ENCODE peak calls at places on chromosomes 6 and 20, in six cellular contexts. I is epithelial cell of proximal tubule, B is omental fat pad, E is tibial nerve, C is MCF 10A, R is choroid plexus epithelial cell. L is an unnamed sample.

GRCh38 chr6:22024973-22025467 is 271.8 kb downstream of the PRL start:
- DNase-seq in B (no peak), R (no peak), E (no peak), I (no peak), C (no peak), L (no peak)

GRCh38 chr6:84093405-84094049 is 60.0 kb downstream of the MRAP2 start:
- DNase-seq in B (no peak), E (no peak), C (no peak), R (no peak), I (no peak), L (no peak)

GRCh38 chr20:44694159-44694558 is 21.0 kb upstream of the CCN5 start:
- DNase-seq in C (no peak), B (no peak), I (no peak), E (no peak), R (no peak), L (no peak)

GRCh38 chr20:36744243-36744642 is 1.6 kb downstream of the NDRG3 start:
- DNase-seq in C (no peak), B (no peak), E (no peak), I (no peak), R (no peak), L (no peak)

GRCh38 chr6:35391240-35391968 is 49.0 kb downstream of the PPARD start:
- DNase-seq in E (no peak), I (peak), C (peak), R (peak), B (no peak), L (no peak)

GRCh38 chr6:147285087-147285855 is 81.1 kb downstream of the STXBP5 start:
- DNase-seq in C (peak), R (peak), B (no peak), I (no peak), E (no peak), L (no peak)

GRCh38 chr6:162856885-162857284 is 129.1 kb downstream of the PACRG start:
- DNase-seq in I (peak), C (peak), E (peak), B (no peak), R (peak), L (no peak)

GRCh38 chr6:2810092-2810671 is 31.5 kb downstream of the SERPINB1 start:
- DNase-seq in E (no peak), I (no peak), R (peak), B (no peak), C (peak), L (no peak)

GRCh38 chr6:150685860-150686259 is 86.2 kb downstream of the PLEKHG1 start:
- DNase-seq in I (no peak), B (no peak), R (peak), E (no peak), C (peak), L (no peak)

DNA sequence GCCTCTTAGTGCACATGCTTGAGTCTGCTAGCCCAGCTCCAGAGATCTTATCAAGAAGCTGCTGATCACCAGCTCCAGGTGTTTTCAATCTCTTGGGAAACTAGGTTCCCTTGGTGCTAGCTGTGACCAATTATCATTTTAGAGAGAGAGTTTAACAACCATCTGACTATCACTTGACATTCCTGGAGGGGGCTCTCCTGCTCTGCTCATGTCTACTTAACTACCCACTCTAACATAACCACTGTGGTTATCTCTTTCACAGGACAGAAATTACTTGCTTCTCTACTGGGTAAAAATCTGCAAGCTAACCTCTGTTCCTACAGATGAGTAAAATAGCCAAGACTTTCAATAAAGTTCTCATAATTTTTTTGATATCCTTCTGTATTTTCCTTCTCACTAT is 823.4 kb upstream of the GJE1 start:
- DNase-seq in C (no peak), I (no peak), E (no peak), B (no peak), R (peak), L (no peak)
- TF ChIP-seq CTCF in C (peak), I (no peak), E (no peak), B (no peak), R (peak), L (no peak)

GRCh38 chr6:30685977-30686907 is at the start of gene PPP1R18:
- DNase-seq in C (peak), I (no peak), R (peak), B (no peak), E (peak), L (peak)

GRCh38 chr6:30683980-30684338 is 2.5 kb downstream of the PPP1R18 start:
- DNase-seq in E (no peak), R (no peak), I (no peak), C (no peak), B (no peak), L (no peak)

GRCh38 chr6:30683137-30683979 is 3.1 kb downstream of the PPP1R18 start:
- DNase-seq in B (no peak), R (no peak), E (no peak), C (peak), I (no peak), L (no peak)

GRCh38 chr6:30685157-30685976 is 1.1 kb downstream of the PPP1R18 start:
- DNase-seq in R (no peak), C (peak), E (no peak), B (no peak), I (no peak), L (peak)

DNA sequence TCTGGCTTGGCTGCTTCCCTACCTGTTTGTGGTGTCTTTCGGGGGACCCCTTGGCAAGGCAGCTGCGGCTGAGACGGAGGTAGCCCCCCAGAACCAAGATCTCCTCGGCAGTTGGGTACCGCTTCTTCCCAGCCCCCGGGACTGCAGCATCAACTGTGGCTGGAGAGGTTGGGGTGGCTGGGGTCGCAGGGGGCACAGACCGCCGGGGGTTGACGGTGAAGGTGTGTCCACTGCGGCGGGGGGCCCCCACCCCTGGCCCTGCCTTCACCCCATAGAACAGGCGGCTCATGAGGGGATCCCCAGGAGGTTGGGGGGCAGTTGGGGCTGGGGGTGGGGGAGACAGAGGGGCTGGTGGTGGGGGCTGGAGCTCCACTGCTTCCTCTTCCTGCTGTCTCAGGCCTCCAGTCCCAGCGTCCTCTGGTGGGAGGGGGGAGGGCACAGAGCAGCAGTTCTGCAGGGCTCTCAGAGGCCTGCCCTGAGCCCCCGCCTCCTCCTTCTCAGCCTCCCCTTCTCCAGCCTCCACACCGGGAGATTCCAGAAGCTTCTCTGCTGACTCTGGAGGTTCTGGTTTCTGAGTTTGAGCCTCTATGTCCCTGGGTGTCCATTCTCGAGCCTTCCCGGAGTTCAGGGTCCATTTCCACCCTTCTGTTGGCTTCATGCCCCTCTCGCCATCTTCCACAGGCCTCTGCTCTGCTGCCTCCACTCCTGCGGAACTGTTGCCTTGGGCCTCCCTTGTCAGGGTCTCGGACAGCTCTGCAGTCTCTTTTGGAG is 1.9 kb downstream of the PPP1R18 start:
- DNase-seq in I (no peak), B (no peak), C (no peak), R (peak), E (peak), L (peak)
- TF ChIP-seq CTCF in I (no peak), B (no peak), C (no peak), R (no peak), E (no peak), L (no peak)

GRCh38 chr20:50395258-50395729 is 114.9 kb upstream of the PTPN1 start:
- DNase-seq in C (peak), R (peak), I (no peak), E (peak), B (no peak), L (peak)
- TF ChIP-seq CTCF in C (no peak), R (no peak), I (no peak), E (no peak), B (no peak), L (no peak)

DNA sequence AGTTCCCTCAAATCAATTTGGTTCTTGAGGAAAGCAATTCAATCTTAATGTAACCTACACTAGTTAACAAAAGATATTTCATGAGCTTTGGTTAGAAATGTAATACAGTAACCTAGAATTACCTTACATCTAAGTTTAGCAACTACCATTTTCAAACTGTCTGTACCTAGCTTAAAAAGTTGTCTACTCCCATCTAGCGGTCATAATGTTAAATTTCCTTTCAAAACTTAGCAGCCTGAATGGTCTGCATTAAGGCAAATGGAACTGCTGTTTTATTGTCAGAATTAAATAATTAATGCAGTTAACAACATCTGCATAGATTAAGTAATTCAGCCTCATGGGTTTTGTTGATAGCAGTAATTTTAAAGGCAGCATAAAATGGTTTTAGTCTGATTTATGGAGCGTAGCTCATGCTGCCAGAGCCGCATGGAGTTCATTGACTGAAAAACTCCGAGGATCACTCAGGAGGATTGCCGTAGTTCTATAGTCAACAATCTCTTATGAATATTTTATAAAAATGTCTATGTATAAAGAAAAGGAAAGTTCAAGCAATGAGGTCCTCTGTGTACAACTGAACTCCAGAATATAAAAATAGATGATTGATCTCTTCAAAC is 485.4 kb upstream of the MANEA start:
- DNase-seq in E (no peak), C (peak), I (no peak), R (peak), B (no peak), L (no peak)
- TF ChIP-seq CTCF in E (peak), C (peak), I (peak), R (peak), B (no peak), L (no peak)

DNA sequence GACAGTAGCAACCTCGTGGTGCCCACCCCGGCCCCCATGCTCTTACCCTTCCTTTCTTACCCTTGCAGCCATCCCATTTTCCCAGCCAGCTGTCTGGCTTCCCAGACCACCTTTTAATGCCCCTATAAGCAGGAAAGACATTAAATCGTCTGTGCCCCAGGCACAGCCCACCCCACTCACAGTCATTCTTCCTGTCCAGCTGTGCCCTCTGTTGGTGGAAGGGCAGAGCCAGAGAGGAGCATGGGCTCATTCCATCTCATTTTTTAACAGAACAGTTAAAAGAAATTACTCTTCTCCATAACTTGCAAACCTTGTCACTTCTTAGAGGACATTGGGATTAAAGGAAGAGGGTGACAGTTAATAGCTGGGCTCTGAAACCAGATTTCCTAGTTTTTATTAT is 240.5 kb downstream of the NRN1 start:
- DNase-seq in C (no peak), R (peak), B (no peak), E (no peak), I (no peak), L (no peak)
- TF ChIP-seq CTCF in C (no peak), R (peak), B (no peak), E (no peak), I (peak), L (no peak)

DNA sequence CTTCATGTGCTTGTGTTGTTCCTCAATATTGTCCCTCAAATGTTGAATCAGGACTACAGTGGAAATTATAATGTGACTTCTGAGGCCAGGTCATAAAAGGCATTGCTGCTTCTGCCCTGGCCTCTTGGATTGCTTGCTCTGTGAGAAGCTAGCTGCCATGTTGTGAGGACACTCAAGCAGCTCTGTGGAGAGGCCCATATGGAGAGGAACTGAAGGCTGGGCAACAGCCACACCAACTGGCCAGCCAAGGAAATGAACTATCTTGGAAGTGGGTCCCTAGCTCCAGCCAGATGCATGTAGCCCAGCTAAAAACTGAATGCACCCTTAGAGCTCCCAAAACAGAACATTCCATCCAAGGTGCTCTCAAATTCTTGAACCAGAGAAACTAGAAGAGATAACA is 282.6 kb downstream of the BMP7 start:
- DNase-seq in R (no peak), C (no peak), E (no peak), I (no peak), B (no peak), L (no peak)
- TF ChIP-seq CTCF in R (no peak), C (no peak), E (no peak), I (no peak), B (no peak), L (no peak)

DNA sequence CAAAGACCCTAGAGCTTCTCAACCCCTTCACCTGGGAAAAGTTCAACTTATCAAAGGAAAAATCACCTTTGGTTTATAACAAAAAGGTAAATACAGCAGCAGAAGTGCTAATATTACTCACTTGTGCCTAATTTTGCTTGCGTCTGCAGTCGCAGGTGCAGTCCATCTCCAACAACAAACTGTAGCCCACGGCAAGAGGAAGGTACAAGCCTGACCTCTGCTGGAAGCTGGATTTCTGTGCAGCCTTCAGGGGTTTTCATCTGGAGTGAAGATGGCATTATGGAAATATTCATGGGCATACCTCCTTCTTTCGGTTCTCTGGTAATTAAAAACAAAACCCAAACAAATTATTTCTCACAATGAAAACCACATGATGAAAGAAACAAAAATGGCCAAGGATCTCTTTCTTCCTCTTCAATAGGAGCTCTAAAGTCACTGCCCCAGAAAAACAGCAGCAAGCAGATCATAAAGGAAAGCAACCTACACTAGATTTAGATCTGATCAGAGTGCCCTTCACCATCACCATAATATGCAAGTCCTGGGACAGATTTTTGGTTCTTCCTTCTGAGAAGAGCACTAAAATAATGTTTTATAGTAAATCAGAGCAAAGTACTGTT is 7.8 kb downstream of the UBE3D start:
- DNase-seq in I (no peak), B (no peak), R (peak), C (peak), E (peak), L (no peak)
- TF ChIP-seq CTCF in I (peak), B (no peak), R (peak), C (peak), E (peak), L (peak)

DNA sequence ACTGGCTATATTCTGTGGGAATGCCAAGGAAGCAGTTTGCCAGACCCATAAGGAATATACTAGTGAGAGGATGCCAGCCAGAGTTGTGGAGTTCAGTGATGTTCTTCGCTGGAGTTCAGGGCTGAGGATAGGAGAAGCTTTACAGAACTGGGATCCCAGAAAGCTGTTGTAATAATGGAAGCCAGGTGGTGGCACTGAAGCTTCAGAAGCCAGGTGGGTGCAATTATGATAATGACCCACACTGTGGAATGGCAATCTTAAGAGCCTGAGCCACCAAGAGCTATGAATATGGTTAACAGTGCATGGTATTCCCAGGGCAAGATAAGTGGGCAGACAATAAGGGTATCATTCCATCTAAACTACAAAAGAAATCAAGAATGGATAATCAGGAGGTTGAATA is 25.1 kb upstream of the ENPP1 start:
- DNase-seq in B (no peak), E (no peak), R (peak), C (peak), I (no peak), L (no peak)
- TF ChIP-seq CTCF in B (no peak), E (no peak), R (peak), C (no peak), I (peak), L (no peak)

DNA sequence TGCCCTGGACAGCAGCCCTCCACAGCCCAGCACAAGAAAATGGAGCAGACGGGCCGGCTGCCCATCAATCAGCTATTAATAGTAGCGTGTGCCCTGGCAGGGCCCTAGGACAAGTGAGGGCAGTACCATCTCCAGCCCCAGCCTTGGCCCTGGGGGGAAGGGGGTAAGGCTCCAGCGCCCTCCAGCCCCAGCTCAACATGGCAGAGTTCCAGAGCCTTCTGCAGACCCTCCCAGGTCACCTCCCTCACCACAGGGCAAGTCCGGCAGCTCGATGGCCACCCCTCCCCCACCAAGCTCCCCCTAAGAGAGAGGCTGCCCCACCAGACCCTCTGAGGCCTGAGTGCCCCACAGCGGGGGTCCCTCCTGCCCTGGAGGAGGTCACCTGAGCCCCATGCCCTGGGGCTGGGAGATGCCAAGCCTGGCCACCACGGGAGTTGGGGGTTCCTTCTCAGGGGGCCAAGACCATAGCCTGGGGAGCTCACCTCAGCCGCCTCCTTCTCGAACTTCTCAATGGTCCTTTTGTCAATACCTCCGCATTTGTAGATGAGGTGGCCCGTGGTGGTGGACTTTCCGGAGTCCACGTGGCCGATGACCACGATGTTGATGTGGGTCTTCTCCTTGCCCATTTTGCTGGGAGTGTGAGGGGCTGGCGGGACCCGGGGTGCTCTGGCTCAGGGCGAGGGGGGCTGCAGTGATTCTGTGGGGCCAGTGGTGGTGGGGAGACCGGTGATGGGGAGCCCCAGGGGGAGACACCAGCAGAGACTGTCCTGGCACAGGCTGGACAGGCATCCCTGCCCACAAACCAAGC is 1.5 kb downstream of the EEF1A2 start:
- DNase-seq in I (no peak), C (no peak), R (no peak), B (no peak), E (no peak), L (no peak)
- TF ChIP-seq CTCF in I (no peak), C (no peak), R (no peak), B (no peak), E (no peak), L (no peak)

L was measured in uterus.